ENCODE peak calls at places on chromosomes 16 and 17, in ten cellular contexts. E is IMR-90, L is A549, W is ovary, F is Peyer's patch, O is tibial nerve, C is lower leg skin, Q is stomach, G is H54, S is body of pancreas. P is an unnamed sample.

GRCh38 chr16:74742051-74742481 is 32.6 kb downstream of the FA2H start:
- DNase-seq in E (peak), L (peak), W (no peak), F (no peak), O (no peak), C (no peak), Q (no peak), G (no peak), S (no peak), P (no peak)

GRCh38 chr16:65249768-65250167 is 127.9 kb upstream of the CDH11 start:
- DNase-seq in E (no peak), L (no peak), W (peak), F (no peak), O (peak), C (peak), Q (peak), G (no peak), S (peak), P (no peak)

GRCh38 chr17:58679263-58680037 is 12.4 kb downstream of the TEX14 start:
- DNase-seq in E (peak), L (peak), W (no peak), F (no peak), O (no peak), C (no peak), Q (no peak), G (peak), S (no peak), P (no peak)

GRCh38 chr16:29825145-29826044 is 5.1 kb downstream of the MVP start:
- DNase-seq in E (peak), L (peak), W (peak), F (no peak), O (no peak), C (no peak), Q (no peak), G (peak), S (no peak), P (no peak)

GRCh38 chr16:14088155-14088753 is 17.1 kb downstream of the MRTFB start:
- DNase-seq in E (no peak), L (no peak), W (no peak), F (no peak), O (no peak), C (peak), Q (no peak), G (no peak), S (no peak), P (no peak)

GRCh38 chr17:31696184-31696602 is 162.9 kb downstream of the COPRS start:
- DNase-seq in E (peak), L (no peak), W (peak), F (no peak), O (peak), C (peak), Q (peak), G (no peak), S (peak), P (no peak)

GRCh38 chr16:3173892-3174617 is 13.9 kb upstream of the OR1F1 start:
- DNase-seq in E (no peak), L (peak), W (no peak), F (no peak), O (no peak), C (no peak), Q (no peak), G (peak), S (no peak), P (peak)

GRCh38 chr17:2259769-2260536 is 43.6 kb downstream of the SMG6 start:
- DNase-seq in E (peak), L (no peak), W (no peak), F (peak), O (no peak), C (no peak), Q (no peak), G (no peak), S (no peak), P (no peak)

GRCh38 chr16:8026450-8026849 is 563.9 kb downstream of the TMEM114 start:
- DNase-seq in E (no peak), L (no peak), W (no peak), F (no peak), O (no peak), C (no peak), Q (no peak), G (no peak), S (no peak), P (no peak)

GRCh38 chr16:86740298-86740697 is 161.9 kb downstream of the FOXL1 start:
- DNase-seq in E (no peak), L (no peak), W (no peak), F (no peak), O (no peak), C (no peak), Q (no peak), G (no peak), S (no peak), P (no peak)

GRCh38 chr16:81624718-81625543 is 154.2 kb upstream of the PLCG2 start:
- DNase-seq in E (no peak), L (no peak), W (no peak), F (no peak), O (no peak), C (no peak), Q (no peak), G (no peak), S (no peak), P (peak)

GRCh38 chr16:89619880-89620279 is 6.4 kb downstream of the DPEP1 start:
- DNase-seq in E (no peak), L (no peak), W (no peak), F (no peak), O (no peak), C (no peak), Q (no peak), G (no peak), S (no peak), P (no peak)

GRCh38 chr17:77361986-77362620 is 221.3 kb downstream of the SEC14L1 start:
- DNase-seq in E (no peak), L (no peak), W (no peak), F (no peak), O (peak), C (no peak), Q (no peak), G (no peak), S (no peak), P (no peak)

GRCh38 chr17:5683241-5683640 is 98.9 kb upstream of the NLRP1 start:
- DNase-seq in E (no peak), L (no peak), W (no peak), F (no peak), O (no peak), C (no peak), Q (no peak), G (no peak), S (no peak), P (no peak)

GRCh38 chr16:87115646-87116045 is 201.5 kb downstream of the C16orf95 start:
- DNase-seq in E (no peak), L (no peak), W (no peak), F (no peak), O (no peak), C (no peak), Q (no peak), G (no peak), S (no peak), P (no peak)

GRCh38 chr17:45857977-45858708 is 13.5 kb downstream of the SPPL2C start:
- DNase-seq in E (peak), L (no peak), W (no peak), F (no peak), O (no peak), C (no peak), Q (no peak), G (no peak), S (peak), P (no peak)

GRCh38 chr17:7191069-7191468 is 11.9 kb upstream of the ASGR1 start:
- DNase-seq in E (no peak), L (no peak), W (no peak), F (no peak), O (no peak), C (no peak), Q (no peak), G (no peak), S (no peak), P (no peak)

GRCh38 chr17:34218757-34219156 is 36.3 kb upstream of the CCL2 start:
- DNase-seq in E (no peak), L (no peak), W (no peak), F (no peak), O (no peak), C (no peak), Q (no peak), G (no peak), S (no peak), P (no peak)

GRCh38 chr17:66493283-66494019 is 191.0 kb downstream of the PRKCA start:
- DNase-seq in E (peak), L (peak), W (no peak), F (no peak), O (no peak), C (no peak), Q (no peak), G (no peak), S (no peak), P (no peak)

GRCh38 chr17:10622610-10623485 is 34.3 kb downstream of the MYH3 start:
- DNase-seq in E (no peak), L (no peak), W (no peak), F (no peak), O (no peak), C (peak), Q (no peak), G (no peak), S (no peak), P (no peak)

GRCh38 chr16:75087040-75087979 is 29.3 kb downstream of the LDHD start:
- DNase-seq in E (peak), L (no peak), W (peak), F (no peak), O (no peak), C (no peak), Q (no peak), G (no peak), S (no peak), P (peak)

GRCh38 chr17:62001105-62001504 is 64.0 kb downstream of the MED13 start:
- DNase-seq in E (no peak), L (no peak), W (no peak), F (no peak), O (no peak), C (no peak), Q (no peak), G (no peak), S (no peak), P (no peak)

GRCh38 chr16:81521141-81521626 is 76.6 kb downstream of the CMIP start:
- DNase-seq in E (no peak), L (no peak), W (no peak), F (peak), O (no peak), C (no peak), Q (peak), G (no peak), S (peak), P (no peak)

GRCh38 chr16:84617068-84617630 is 729 bp downstream of the COTL1 start:
- DNase-seq in E (no peak), L (no peak), W (no peak), F (peak), O (no peak), C (no peak), Q (peak), G (no peak), S (peak), P (no peak)

GRCh38 chr16:64417711-64418227 is 704.1 kb downstream of the CDH11 start:
- DNase-seq in E (peak), L (no peak), W (no peak), F (no peak), O (no peak), C (no peak), Q (no peak), G (no peak), S (no peak), P (no peak)

GRCh38 chr16:67504190-67505021 is 21.1 kb upstream of the AGRP start:
- DNase-seq in E (peak), L (peak), W (no peak), F (peak), O (no peak), C (peak), Q (no peak), G (no peak), S (no peak), P (peak)

GRCh38 chr17:57442401-57442823 is 186.1 kb downstream of the MSI2 start:
- DNase-seq in E (peak), L (no peak), W (no peak), F (no peak), O (no peak), C (no peak), Q (no peak), G (no peak), S (no peak), P (no peak)

GRCh38 chr17:21353326-21354010 is 22.7 kb upstream of the KCNJ12 start:
- DNase-seq in E (no peak), L (no peak), W (no peak), F (no peak), O (no peak), C (peak), Q (no peak), G (no peak), S (no peak), P (peak)

GRCh38 chr17:52606098-52606497 is 447.6 kb upstream of the CA10 start:
- DNase-seq in E (no peak), L (no peak), W (no peak), F (no peak), O (no peak), C (no peak), Q (no peak), G (peak), S (no peak), P (no peak)

DNA sequence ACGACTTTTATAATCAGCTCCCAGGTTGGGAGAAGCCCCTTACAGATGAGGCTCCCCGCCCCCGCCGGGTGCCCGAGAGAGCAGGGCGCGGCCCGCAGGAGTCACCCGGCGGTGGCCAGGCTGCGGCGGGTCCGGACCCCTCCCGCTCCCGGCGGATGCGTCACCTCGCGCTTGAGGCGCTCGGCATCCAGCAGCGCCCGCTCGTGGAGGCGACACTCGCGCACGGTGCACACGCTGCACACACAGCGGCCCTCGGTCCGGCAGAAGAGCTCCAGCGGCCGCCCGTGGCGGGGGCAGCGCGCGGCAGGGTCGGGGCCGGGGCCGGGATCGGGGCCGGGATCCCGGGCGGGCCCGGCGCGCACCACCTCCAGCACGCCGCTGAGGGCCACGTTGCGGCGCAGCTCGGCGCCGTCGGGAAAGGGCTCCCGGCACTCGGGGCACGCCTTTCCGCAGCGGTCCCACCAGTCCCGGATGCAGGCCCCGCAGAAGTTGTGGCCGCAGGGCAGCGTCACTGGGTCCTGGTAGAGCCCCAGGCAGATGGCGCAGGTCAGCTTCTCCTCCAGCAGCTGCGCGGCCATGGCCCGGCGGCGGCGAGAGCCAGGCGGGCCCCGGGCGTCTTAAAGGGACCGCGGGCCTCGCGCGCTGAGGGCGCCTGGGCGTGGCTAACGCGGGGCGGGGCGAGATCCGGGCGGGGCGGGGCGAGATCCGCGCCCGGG is at the start of gene TRIM65:
- DNase-seq in E (peak), L (peak), W (peak), F (peak), O (peak), C (peak), Q (peak), G (peak), S (peak), P (peak)
- TF ChIP-seq POLR2A in E (no peak), L (peak), W (peak), F (peak), O (no peak), C (no peak), Q (peak), G (peak), S (peak), P (peak)

DNA sequence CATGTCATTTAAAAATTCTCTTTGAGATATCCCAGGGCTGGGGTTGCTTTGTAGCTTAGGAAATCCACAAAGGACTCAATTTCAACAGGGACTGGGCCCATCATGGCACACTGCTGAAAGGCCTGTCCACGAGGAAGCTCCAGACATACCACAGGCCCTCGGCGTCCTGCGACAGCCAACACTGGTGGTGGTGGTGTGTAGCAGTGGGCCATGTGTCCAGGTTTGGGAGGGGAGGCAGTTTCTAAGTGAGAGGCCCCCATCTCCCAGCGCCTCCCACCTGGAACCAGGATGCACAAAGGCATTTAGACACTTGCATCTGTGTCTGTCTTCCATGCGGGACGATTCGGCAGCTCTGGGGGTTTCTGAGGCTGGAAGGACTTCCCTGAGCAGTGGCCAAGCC is 65.2 kb upstream of the ZNF423 start:
- DNase-seq in E (no peak), L (no peak), W (no peak), F (no peak), O (no peak), C (no peak), Q (no peak), G (no peak), S (no peak), P (no peak)
- TF ChIP-seq POLR2A in E (no peak), L (no peak), W (no peak), F (no peak), O (no peak), C (no peak), Q (no peak), G (no peak), S (no peak), P (no peak)

GRCh38 chr17:81393684-81394376 is 1.4 kb upstream of the BAHCC1 start:
- DNase-seq in E (peak), L (peak), W (peak), F (peak), O (peak), C (peak), Q (peak), G (peak), S (peak), P (peak)

GRCh38 chr17:81395600-81396277 is 482 bp downstream of the BAHCC1 start:
- DNase-seq in E (no peak), L (no peak), W (no peak), F (no peak), O (no peak), C (no peak), Q (no peak), G (no peak), S (no peak), P (no peak)

GRCh38 chr17:81396278-81396721 is 1.0 kb downstream of the BAHCC1 start:
- DNase-seq in E (no peak), L (no peak), W (no peak), F (no peak), O (no peak), C (no peak), Q (no peak), G (no peak), S (no peak), P (no peak)

GRCh38 chr17:81394377-81394747 is 895 bp upstream of the BAHCC1 start:
- DNase-seq in E (no peak), L (no peak), W (no peak), F (no peak), O (no peak), C (no peak), Q (no peak), G (no peak), S (no peak), P (no peak)

DNA sequence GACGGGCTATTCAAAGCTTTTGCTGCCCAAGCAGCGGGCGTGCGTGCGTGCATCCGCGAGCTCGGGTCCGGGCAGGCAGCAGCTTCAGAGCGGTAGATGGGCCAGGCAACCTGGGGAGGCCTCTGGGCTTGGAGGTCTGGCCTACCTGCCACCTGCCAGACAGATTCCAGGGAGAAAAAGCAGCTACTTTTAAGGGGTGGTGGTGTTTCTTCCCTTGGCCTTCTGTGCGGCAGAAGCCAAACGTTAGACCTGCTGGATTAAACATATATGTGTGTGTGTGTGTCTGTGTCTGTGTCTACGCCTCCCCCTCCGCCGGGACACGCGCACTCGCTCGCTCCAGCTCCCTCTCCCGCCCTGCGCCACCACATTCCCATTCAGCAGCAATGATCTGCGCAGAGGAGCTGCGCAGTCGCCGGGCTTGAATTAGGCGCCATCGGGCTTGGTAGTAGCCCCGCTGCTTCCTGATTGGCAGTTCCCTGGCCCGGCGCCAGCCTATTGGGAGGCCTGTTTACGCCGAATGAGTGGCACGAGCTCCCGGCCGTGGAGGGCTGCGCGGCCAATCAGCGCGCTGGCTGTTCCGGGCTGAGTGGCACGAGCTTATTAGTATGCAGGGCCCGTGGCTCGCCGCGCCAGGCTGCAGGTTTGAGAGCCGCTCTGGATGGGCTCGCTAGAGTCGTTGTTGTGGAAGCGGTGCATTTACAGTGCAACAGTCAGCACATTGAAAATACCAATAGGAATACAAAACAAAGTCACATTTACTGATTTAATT is at the start of gene BAHCC1:
- DNase-seq in E (peak), L (peak), W (peak), F (peak), O (peak), C (peak), Q (peak), G (peak), S (peak), P (peak)
- TF ChIP-seq POLR2A in E (peak), L (peak), W (peak), F (peak), O (peak), C (no peak), Q (peak), G (peak), S (peak), P (no peak)

GRCh38 chr16:11914759-11915643 is 755 bp downstream of the GSPT1 start:
- DNase-seq in E (peak), L (peak), W (no peak), F (peak), O (no peak), C (peak), Q (peak), G (peak), S (peak), P (peak)
- TF ChIP-seq POLR2A in E (no peak), L (no peak), W (no peak), F (no peak), O (no peak), C (no peak), Q (no peak), G (peak), S (no peak), P (peak)

GRCh38 chr16:88535181-88535856 is 34.9 kb upstream of the ZC3H18 start:
- DNase-seq in E (no peak), L (no peak), W (no peak), F (no peak), O (no peak), C (no peak), Q (no peak), G (no peak), S (no peak), P (no peak)
- TF ChIP-seq POLR2A in E (no peak), L (no peak), W (no peak), F (no peak), O (no peak), C (no peak), Q (no peak), G (no peak), S (no peak), P (no peak)

DNA sequence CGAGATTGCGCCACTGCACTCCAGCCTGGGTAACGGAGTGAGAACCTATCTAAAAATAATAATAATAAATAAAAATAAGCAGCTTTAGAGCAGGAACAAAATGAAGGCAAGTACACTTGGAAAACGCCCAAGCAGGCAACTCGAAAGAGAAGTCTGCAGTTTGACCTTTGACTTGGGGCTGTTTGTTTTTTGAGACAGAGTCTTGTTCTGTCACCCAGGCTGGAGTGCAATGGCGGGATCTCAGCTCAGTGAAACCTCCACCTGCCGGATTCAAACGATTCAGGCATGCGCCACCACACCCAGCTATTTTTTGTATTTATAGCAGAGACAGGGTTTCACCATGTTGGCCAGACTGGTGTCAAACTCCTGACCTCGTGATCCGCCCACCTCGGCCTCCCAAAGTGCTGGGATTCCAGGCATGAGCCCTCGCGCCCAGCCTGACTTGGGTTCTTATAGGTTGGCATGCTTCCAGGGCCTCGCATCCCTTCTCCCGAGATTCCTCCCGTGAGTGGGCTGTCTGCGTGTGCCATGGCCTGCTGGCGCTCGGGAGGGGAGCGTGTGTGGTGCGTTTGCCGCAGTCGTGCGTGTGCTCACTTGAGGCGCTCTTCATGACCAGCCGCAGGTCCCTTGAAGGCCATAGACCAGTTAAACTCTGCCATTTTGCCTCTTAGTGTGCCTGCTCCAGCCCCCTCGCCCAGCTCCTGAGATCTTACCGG is 18.4 kb upstream of the UBE2I start:
- DNase-seq in E (no peak), L (no peak), W (no peak), F (no peak), O (no peak), C (no peak), Q (no peak), G (no peak), S (no peak), P (no peak)
- TF ChIP-seq POLR2A in E (no peak), L (no peak), W (no peak), F (no peak), O (no peak), C (no peak), Q (no peak), G (no peak), S (no peak), P (no peak)